ENCODE peak calls at places on chromosomes 11 and 22, in seven cellular contexts. E is IMR-90, L is mesendoderm, D is H9, T is H1, U is mesenchymal stem cell, V is trophoblast cell. K is an unnamed sample. For H3K4me1, the result is how much of the 10 kb centered on the place peaks cover.

GRCh38 chr22:30420401-30421178 is 5.0 kb upstream of the MTFP1 start:
- DNase-seq in L (no peak), U (peak), D (no peak), T (no peak), E (peak), V (no peak), K (no peak)

GRCh38 chr11:197741-198235 is 4.9 kb downstream of the SCGB1C1 start:
- DNase-seq in E (no peak), T (peak), U (no peak), D (no peak), L (no peak), V (no peak), K (no peak)

GRCh38 chr22:36221799-36222751 is 17.3 kb downstream of the APOL2 start:
- DNase-seq in U (peak), V (peak), L (peak), T (peak), E (no peak), D (peak), K (peak)

GRCh38 chr11:46382644-46383403 is 1.4 kb downstream of the MDK start:
- DNase-seq in V (peak), D (peak), L (peak), U (peak), T (peak), E (peak), K (no peak)

GRCh38 chr11:78351979-78352731 is 65.5 kb downstream of the GAB2 start:
- DNase-seq in L (peak), U (peak), V (peak), T (no peak), E (no peak), D (no peak), K (no peak)

GRCh38 chr11:132318421-132319157 is 948.2 kb downstream of the NTM start:
- DNase-seq in L (no peak), U (peak), D (no peak), T (no peak), V (no peak), E (peak), K (no peak)

GRCh38 chr11:113651018-113651417 is 55.1 kb downstream of the TMPRSS5 start:
- DNase-seq in U (no peak), E (no peak), L (no peak), V (no peak), T (no peak), D (no peak), K (no peak)

GRCh38 chr11:47186937-47187681 is 875 bp upstream of the PACSIN3 start:
- DNase-seq in E (peak), U (peak), L (peak), T (peak), V (no peak), D (peak), K (peak)

GRCh38 chr11:121909571-121909970 is 206.4 kb downstream of the BLID start:
- DNase-seq in D (no peak), E (no peak), T (no peak), U (peak), V (no peak), L (no peak), K (no peak)

GRCh38 chr11:128417607-128418324 is 169.6 kb downstream of the ETS1 start:
- DNase-seq in E (peak), T (no peak), U (peak), V (no peak), D (no peak), L (no peak), K (no peak)

GRCh38 chr11:10457901-10458300 is 2.8 kb downstream of the AMPD3 start:
- DNase-seq in V (no peak), E (no peak), L (no peak), D (peak), T (peak), U (no peak), K (no peak)

GRCh38 chr11:57249384-57250319 is 12.6 kb upstream of the APLNR start:
- DNase-seq in L (peak), E (peak), T (peak), D (no peak), V (peak), U (peak), K (peak)

GRCh38 chr22:40276877-40277823 is 69.2 kb upstream of the ADSL start:
- DNase-seq in D (no peak), E (peak), V (no peak), T (no peak), U (peak), L (no peak), K (no peak)

GRCh38 chr11:74634537-74634936 is 42.2 kb downstream of the POLD3 start:
- DNase-seq in L (peak), U (peak), D (no peak), E (peak), V (no peak), T (no peak), K (no peak)

GRCh38 chr11:125625225-125625593 is 246 bp downstream of the CHEK1 start:
- DNase-seq in T (no peak), D (no peak), E (no peak), L (no peak), V (no peak), U (no peak), K (no peak)

GRCh38 chr11:35165416-35166368 is 26.7 kb downstream of the CD44 start:
- DNase-seq in V (no peak), E (peak), U (peak), L (no peak), D (no peak), T (no peak), K (no peak)

GRCh38 chr11:5369793-5370192 is 13.8 kb upstream of the OR51M1 start:
- DNase-seq in E (peak), L (peak), U (peak), D (no peak), T (no peak), V (no peak), K (no peak)

GRCh38 chr11:12457030-12457600 is 79.7 kb downstream of the PARVA start:
- DNase-seq in L (no peak), T (no peak), D (no peak), E (peak), V (no peak), U (peak), K (no peak)
- H4K8ac ChIP-seq in L (no peak), T (no peak), D (no peak), E (no peak), V (no peak), U (peak), K (no peak)

GRCh38 chr11:12024314-12024926 is 16.0 kb upstream of the DKK3 start:
- DNase-seq in E (no peak), U (no peak), D (no peak), T (no peak), V (no peak), L (no peak), K (no peak)
- H2BK120ac ChIP-seq in E (no peak), U (no peak), D (no peak), T (no peak), V (no peak), L (no peak), K (no peak)

GRCh38 chr11:87675993-87676392 is 499.2 kb downstream of the RAB38 start:
- DNase-seq in V (no peak), E (no peak), D (no peak), T (no peak), L (no peak), U (no peak), K (no peak)
- H3K4me1 ChIP-seq in V (under half), E (under half), D (under half), T (under half), L (under half), U (under half), K (under half)

DNA sequence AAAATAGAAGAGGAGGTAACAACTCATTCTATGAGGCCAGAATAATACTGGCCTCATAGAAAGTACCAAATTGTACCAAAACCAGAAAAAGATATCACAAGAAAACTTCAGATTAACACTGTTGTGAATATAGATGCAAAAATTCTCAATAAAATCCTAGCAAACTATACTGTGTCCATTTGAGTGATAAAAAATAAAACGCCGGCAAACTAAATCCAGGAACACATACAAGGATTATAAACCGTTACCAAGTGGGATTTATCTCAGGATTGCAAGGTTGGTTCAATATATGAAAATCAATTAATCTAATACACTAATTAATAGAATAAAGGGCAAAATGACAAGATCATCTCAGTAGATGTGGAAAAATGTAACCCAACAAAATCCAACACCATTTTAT is 23.6 kb upstream of the FBXO3 start:
- DNase-seq in L (no peak), U (no peak), V (no peak), D (no peak), E (no peak), T (no peak), K (no peak)
- H4K8ac ChIP-seq in L (no peak), U (no peak), V (no peak), D (no peak), E (no peak), T (no peak), K (no peak)

DNA sequence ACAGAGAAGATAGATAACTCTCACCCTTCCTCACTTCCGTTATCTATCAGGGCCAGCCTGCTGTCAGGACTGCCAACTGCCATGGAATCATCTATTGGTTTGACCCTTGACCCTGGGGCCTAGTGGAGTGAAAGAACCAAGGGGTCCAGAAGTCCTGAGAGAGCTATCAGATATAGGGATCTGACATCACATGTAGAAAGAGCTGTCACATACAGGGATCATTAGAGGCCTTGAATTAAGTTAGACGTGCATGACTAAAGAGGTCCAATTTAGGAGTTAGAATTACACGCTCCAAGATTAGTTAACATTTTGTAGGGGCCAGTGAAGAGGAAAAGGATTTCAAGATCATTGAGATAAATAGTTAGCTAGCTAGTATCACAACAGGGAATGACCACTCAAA is at the start of gene TMEM225:
- DNase-seq in L (no peak), T (no peak), V (no peak), U (no peak), D (no peak), E (no peak), K (no peak)
- H2BK120ac ChIP-seq in L (no peak), T (no peak), V (no peak), U (no peak), D (no peak), E (no peak), K (no peak)

DNA sequence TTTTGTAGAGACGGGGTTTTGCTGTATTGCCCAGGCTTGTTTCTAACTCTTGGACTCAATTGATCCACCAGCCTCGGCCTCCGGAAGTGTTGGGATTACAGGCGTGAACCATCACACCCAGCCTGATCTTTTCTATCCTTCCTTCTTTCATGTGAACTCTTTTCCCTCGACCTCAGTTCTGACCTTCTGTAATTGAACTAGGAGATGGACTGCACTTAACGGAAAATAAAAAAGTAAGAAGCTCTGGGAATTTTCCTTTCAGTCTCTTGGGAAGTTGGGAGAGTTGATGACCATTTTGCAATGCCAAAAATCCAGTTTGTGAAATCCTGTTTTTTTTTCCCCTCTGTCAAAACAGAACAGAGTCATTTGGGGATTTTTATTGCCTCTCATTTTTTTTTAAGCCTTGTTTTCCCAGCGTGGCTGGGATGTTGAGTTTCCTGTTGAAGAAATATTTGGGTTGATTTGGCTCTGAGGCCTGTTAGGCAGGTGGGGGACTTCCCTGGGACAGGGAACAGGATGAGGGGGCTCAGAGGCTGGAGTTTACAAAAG is 26.9 kb upstream of the CYB5R3 start:
- DNase-seq in T (no peak), V (no peak), D (no peak), L (no peak), E (peak), U (peak), K (no peak)
- H3K4me1 ChIP-seq in T (under half), V (under half), D (under half), L (under half), E (under half), U (under half), K (under half)

DNA sequence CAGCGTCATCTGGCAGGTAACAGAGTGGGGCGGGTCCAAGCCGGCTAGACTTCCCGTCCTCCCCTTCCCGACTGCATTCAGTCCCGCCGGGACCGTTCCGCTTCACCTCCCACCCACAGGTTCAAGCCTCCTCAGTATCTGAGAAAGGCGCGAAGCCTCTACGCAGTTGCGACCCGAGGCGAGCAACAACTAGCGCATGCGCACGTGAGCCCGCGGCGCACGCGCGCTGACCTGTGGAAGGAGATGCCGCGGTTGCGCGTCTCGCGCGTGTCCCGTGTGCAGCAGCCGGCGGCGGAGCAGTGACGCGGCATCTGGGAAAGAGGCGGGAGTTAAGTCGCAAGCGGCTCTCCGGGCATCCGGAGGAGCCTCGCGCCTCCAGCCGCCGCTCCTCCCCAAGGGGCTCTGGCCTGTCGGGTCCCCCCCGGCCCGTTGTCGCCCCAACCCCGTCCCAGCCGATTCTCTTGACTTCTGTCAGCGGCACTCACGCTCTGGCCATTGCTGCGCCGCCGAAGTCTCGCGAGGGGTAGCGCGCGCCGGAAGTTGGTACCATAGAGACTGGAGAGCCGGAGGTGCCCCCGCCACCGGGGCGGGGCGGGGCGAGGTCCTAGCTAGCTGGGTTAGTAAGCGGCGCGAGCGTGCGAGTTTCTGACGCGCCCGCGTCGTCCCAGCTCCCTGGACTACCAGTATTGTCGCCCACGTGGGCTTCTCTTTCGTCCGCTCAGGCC is at the start of gene THAP7:
- DNase-seq in E (peak), D (peak), L (peak), V (peak), U (peak), T (peak), K (peak)
- H4K8ac ChIP-seq in E (peak), D (no peak), L (no peak), V (peak), U (peak), T (peak), K (peak)

DNA sequence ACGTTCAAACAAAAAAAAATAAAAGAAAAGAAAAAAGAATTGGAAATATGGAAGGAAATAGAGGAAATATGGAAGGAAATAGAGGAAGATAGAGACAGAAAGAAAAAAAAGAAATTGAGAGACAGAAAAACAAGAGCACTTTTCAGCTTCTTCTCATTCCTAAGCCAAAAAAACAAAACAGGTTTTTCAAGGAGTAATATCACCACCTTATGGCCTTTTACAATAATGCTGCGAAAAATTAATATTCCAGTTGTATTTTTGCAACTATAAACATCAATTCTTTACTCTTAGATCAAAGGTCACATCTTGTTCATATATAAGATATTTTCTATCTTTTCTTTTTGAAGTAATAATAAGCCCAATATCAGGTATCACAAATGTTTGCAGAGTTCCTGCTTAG is 328.3 kb downstream of the FAT3 start:
- DNase-seq in E (peak), U (no peak), T (no peak), V (no peak), D (no peak), L (no peak), K (no peak)
- H2BK120ac ChIP-seq in E (no peak), U (no peak), T (no peak), V (no peak), D (no peak), L (no peak), K (no peak)

DNA sequence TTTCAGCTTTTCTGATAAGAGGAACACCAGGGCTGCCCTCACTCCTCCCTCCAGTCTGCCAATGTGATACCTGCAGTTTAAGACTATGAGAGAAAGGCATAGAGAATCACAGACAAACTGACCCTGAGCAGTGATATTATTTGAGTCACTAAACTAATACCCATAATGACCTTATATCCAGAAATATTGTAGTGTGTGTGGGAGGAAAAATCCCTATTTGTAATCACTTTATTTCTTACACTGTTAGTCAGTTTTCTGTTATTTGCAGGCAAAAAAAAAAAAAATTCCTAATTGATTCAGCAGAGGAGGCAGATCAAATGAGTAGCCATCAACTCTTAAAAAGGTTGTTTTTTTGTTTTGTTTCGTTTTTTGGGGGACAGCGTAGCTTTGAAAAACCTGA is 82.5 kb downstream of the MAML2 start:
- DNase-seq in U (no peak), V (no peak), D (no peak), L (no peak), T (no peak), E (peak), K (no peak)
- H3K4me1 ChIP-seq in U (under half), V (under half), D (under half), L (under half), T (under half), E (under half), K (under half)

GRCh38 chr22:45535400-45535799 is 32.7 kb downstream of the FBLN1 start:
- DNase-seq in T (no peak), E (no peak), V (no peak), L (no peak), U (no peak), D (no peak), K (no peak)

GRCh38 chr22:45537734-45538181 is 35.1 kb downstream of the FBLN1 start:
- DNase-seq in V (no peak), T (no peak), L (no peak), D (no peak), U (no peak), E (peak), K (no peak)

GRCh38 chr22:45540122-45540521 is 37.4 kb downstream of the FBLN1 start:
- DNase-seq in V (no peak), E (no peak), D (no peak), T (no peak), U (peak), L (no peak), K (no peak)

GRCh38 chr22:45541580-45541979 is 38.9 kb downstream of the FBLN1 start:
- DNase-seq in V (no peak), L (no peak), E (no peak), U (no peak), T (no peak), D (no peak), K (no peak)

GRCh38 chr22:45538284-45538683 is 35.6 kb downstream of the FBLN1 start:
- DNase-seq in L (no peak), D (no peak), U (no peak), V (no peak), E (no peak), T (no peak), K (no peak)
- H4K8ac ChIP-seq in L (no peak), D (no peak), U (no peak), V (no peak), E (peak), T (no peak), K (no peak)